ENCODE peak calls at places on chromosomes 7 and 10, in five cellular contexts. L, H, F, Y and V are unnamed samples.

GRCh38 chr7:3943265-3943664 is 642.2 kb downstream of the SDK1 start:
- DNase-seq in L (no peak), H (no peak), F (no peak), Y (peak), V (no peak)

GRCh38 chr10:53955091-53955490 is 845.9 kb downstream of the PCDH15 start:
- DNase-seq in L (no peak), H (no peak), F (no peak), Y (no peak), V (no peak)

GRCh38 chr7:4774804-4775280 is 581 bp upstream of the AP5Z1 start:
- DNase-seq in L (no peak), H (no peak), F (peak), Y (no peak), V (no peak)

GRCh38 chr7:58316-58715 is 134.1 kb upstream of the FAM20C start:
- DNase-seq in L (no peak), H (no peak), F (no peak), Y (no peak), V (no peak)

GRCh38 chr10:29795856-29796255 is 161.1 kb upstream of the SVIL start:
- DNase-seq in L (no peak), H (no peak), F (peak), Y (no peak), V (no peak)

GRCh38 chr10:61890430-61890829 is 11.1 kb upstream of the ARID5B start:
- DNase-seq in L (no peak), H (no peak), F (peak), Y (no peak), V (no peak)

GRCh38 chr7:100493476-100494264 is 9.9 kb downstream of the NYAP1 start:
- DNase-seq in L (no peak), H (no peak), F (no peak), Y (peak), V (no peak)

GRCh38 chr10:6382081-6382480 is 179.3 kb downstream of the PFKFB3 start:
- DNase-seq in L (no peak), H (no peak), F (peak), Y (no peak), V (no peak)

GRCh38 chr7:127650842-127651555 is 995 bp upstream of the SND1 start:
- DNase-seq in L (no peak), H (no peak), F (peak), Y (peak), V (peak)

GRCh38 chr7:157740251-157740650 is 403.4 kb downstream of the DNAJB6 start:
- DNase-seq in L (no peak), H (no peak), F (no peak), Y (no peak), V (no peak)

GRCh38 chr10:91691255-91691654 is 58.4 kb upstream of the PPP1R3C start:
- DNase-seq in L (no peak), H (no peak), F (no peak), Y (peak), V (no peak)

GRCh38 chr7:71566376-71566775 is 434.4 kb downstream of the GALNT17 start:
- DNase-seq in L (no peak), H (no peak), F (no peak), Y (no peak), V (no peak)

GRCh38 chr10:97683556-97684357 is 3.3 kb downstream of the AVPI1 start:
- DNase-seq in L (no peak), H (no peak), F (peak), Y (peak), V (peak)

GRCh38 chr10:10773109-10773508 is 244.6 kb upstream of the CELF2 start:
- DNase-seq in L (no peak), H (no peak), F (no peak), Y (no peak), V (no peak)
- H3K23ac ChIP-seq in L (no peak), H (no peak), F (no peak), Y (no peak), V (no peak)

DNA sequence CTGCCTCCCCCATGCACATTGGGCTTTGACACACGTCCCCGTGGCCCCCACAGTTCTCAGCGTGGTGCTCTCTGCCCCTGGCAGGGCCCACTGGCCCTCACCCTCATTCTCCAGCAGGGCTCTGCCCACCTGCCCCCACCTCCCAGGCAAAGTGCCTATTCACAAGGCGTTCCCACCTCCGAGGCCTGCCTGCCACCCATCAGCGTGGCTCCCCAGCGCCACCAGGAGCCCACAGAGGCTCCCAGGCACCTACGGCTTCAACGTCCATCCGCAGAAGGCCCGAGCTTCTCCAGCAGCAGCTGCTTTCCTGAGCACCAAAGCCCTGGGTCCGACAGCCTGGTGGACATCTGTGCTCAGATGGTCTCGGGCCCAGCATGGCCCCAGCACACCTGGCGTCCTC is 211.8 kb upstream of the PPP2R2D start:
- DNase-seq in L (no peak), H (no peak), F (no peak), Y (peak), V (peak)
- H3K23ac ChIP-seq in L (no peak), H (peak), F (no peak), Y (no peak), V (no peak)

DNA sequence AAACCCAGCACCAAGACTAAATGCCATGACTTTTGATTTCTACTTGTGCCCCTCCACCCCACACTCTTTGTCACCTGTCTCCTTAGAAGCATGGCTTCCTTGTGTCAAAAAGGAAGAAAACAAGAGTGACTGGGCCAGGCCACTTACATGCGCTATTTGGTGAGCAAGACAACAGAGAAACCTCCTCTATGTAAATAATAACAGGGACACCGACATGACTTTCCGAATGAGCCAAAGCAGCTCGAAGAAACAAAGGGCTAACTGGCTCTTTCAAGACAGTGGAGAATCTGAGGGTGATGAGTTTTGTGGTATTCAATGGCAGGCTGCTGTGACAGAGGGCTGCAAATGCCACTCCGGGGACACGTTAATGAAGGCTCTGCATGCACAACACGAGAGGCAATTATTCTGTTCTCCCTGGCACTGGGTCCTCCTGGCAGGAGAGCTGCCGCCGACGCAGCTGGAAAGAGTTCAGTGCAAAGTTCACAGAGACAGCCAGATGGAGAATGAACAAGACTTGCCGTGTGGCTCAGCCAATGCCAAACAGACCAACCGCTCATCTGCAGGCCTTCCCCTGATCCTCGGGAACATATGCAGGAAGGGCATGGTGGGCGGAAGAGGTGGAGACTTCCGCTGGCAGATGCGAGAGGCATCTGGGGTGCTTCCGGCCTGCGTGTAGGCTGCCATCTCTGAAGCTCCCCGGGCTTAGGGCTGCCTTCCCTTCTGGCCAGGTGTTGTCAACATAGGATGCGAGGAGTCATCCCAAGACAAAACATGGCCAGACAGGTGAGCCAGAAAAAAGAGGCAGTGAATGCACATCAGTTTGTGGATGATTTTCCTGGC is 59.1 kb upstream of the SMNDC1 start:
- DNase-seq in L (no peak), H (no peak), F (no peak), Y (no peak), V (no peak)
- H3K23ac ChIP-seq in L (no peak), H (no peak), F (no peak), Y (no peak), V (no peak)

DNA sequence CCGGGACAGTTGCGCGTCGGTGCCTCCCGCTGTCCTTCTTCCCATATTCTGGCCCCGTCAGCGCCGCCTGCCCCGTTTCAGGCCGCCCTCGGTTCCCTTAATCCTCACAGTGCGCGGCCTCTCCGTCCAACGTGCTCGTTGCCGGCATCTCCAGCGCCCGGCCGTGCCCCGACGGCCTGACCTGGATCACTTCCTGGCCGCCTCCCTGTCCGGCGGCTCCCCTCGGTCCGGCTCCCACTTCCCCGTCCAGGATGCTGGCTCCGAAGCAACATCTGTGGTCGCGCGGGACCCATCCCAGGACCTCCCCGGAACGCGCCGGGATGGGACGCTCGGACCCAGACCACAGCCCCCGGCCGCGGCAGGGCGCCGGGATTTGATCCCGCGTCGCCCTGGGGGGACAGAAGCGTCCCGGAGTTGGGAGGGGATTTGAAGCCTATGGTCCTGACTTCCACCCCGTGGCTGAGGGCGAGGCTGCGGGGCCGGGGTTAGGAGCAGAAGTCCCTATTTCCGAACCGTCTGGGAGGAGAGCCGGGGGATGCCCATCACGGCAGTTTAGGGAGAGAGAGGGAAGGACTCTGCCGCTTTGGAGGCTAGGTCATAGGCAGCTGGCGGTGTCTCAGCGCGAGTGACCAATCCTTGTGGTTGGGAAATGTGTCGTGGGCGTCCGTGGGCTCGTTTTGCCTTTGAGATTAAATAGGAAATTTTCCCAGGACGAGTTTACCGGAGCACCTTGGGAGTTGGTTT is 53.8 kb downstream of the KCTD7 start:
- DNase-seq in L (no peak), H (no peak), F (peak), Y (peak), V (no peak)
- H3K23ac ChIP-seq in L (no peak), H (peak), F (peak), Y (no peak), V (no peak)

DNA sequence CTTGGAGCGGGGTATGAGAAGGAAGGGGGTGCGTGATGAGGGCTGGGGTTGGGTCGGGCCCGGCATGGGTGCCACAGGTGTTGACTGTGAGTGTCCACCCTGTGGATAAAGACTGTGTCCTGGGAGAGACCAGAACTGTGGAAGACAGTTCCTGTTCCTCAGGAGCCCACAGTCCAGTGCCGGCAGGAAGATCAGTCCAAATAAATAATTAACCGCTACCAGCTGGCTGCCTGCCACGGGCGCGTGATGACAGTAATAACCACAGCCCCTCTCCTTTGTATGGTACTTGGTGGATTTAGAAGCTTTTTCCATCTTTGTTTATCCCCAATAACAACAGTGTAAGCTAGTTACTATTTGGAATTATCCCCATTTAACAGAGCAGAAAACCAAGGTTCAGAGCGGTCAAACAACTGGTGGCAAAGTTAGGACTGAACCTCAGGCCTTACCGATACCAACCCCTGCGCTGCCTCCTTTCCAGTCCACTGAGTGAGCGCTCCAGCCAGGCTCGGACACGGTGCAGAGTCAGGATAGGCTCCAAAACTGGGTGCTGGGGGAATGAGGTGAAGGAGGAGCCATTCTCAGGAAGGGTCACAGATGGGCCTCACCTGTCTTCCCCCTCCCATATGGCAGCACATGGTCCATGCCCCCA is 5.1 kb downstream of the ZMIZ1 start:
- DNase-seq in L (no peak), H (no peak), F (peak), Y (no peak), V (no peak)
- H3K23ac ChIP-seq in L (no peak), H (peak), F (peak), Y (no peak), V (no peak)

GRCh38 chr10:132555648-132556575 is 18.3 kb downstream of the INPP5A start:
- DNase-seq in L (no peak), H (no peak), F (no peak), Y (no peak), V (no peak)
- H3K23ac ChIP-seq in L (no peak), H (peak), F (no peak), Y (no peak), V (no peak)

GRCh38 chr10:82737556-82737955 is 862.6 kb downstream of the NRG3 start:
- DNase-seq in L (no peak), H (peak), F (no peak), Y (peak), V (peak)
- H3K23ac ChIP-seq in L (no peak), H (no peak), F (no peak), Y (no peak), V (no peak)